ENCODE peak calls at places on chromosomes 11 and 22, in eight cellular contexts. E, O, B, I, V, F, S and T are unnamed samples.

GRCh38 chr11:18245396-18245795 is 3.1 kb downstream of the SAA2 start:
- DNase-seq in B (no peak), S (no peak), I (no peak), O (peak; percentile 61), V (no peak), E (no peak), F (no peak), T (no peak)

GRCh38 chr22:46537221-46537945 is at the start of gene CELSR1:
- DNase-seq in O (peak; percentile 50), I (no peak), F (peak; percentile 22), V (no peak), E (peak; percentile 24), B (no peak), S (peak; percentile 73), T (no peak)

GRCh38 chr22:28922540-28923244 is 39.3 kb downstream of the ZNRF3 start:
- DNase-seq in E (no peak), V (no peak), S (no peak), O (no peak), I (no peak), B (peak; percentile 48), F (no peak), T (no peak)

GRCh38 chr11:116488836-116489389 is 283.9 kb downstream of the BUD13 start:
- DNase-seq in I (no peak), V (no peak), S (no peak), B (no peak), F (no peak), O (no peak), E (no peak), T (no peak)

GRCh38 chr22:40238425-40239344 is 61.0 kb downstream of the TNRC6B start:
- DNase-seq in B (no peak), S (no peak), V (no peak), F (peak; percentile 88), O (peak; percentile 96), E (peak; percentile 40), I (no peak), T (no peak)

GRCh38 chr11:22787055-22787454 is 42.5 kb downstream of the SVIP start:
- DNase-seq in B (no peak), E (no peak), V (no peak), I (no peak), S (no peak), F (peak; percentile 22), O (no peak), T (no peak)

GRCh38 chr11:74791333-74792100 is 42.9 kb downstream of the RNF169 start:
- DNase-seq in F (no peak), B (no peak), I (no peak), V (no peak), O (no peak), E (no peak), S (no peak), T (no peak)

GRCh38 chr11:72113170-72113808 is 794 bp upstream of the ANAPC15 start:
- DNase-seq in V (no peak), I (no peak), F (no peak), B (peak; percentile 17), O (peak; percentile 97), S (no peak), E (no peak), T (no peak)

GRCh38 chr11:128745296-128746183 is 51.7 kb downstream of the FLI1 start:
- DNase-seq in E (no peak), F (peak; percentile 48), V (no peak), I (no peak), O (peak; percentile 87), S (no peak), B (no peak), T (no peak)

GRCh38 chr22:38083931-38084631 is at the start of gene SLC16A8:
- DNase-seq in B (peak; percentile 88), F (no peak), O (no peak), V (no peak), S (peak; percentile 12), E (no peak), I (no peak), T (no peak)

GRCh38 chr22:30015846-30016245 is 64.4 kb upstream of the HORMAD2 start:
- DNase-seq in E (no peak), O (peak; percentile 94), B (no peak), S (no peak), F (peak; percentile 30), I (no peak), V (no peak), T (no peak)

GRCh38 chr11:27913650-27914049 is 194.3 kb downstream of the KIF18A start:
- DNase-seq in O (peak; percentile 67), S (no peak), F (peak; percentile 57), B (no peak), V (no peak), I (no peak), E (no peak), T (no peak)